ENCODE peak calls at places on chromosomes 2 and 18, in five cellular contexts. One of them, this sample, is unnamed. For H3K4me1, the result is how much of the 10 kb centered on the place peaks cover.

GRCh38 chr2:108932736-108933135 is 56.3 kb downstream of the EDAR start:
- DNase-seq in cardiac muscle cell: no peak
- DNase-seq in keratinocyte: no peak
- DNase-seq in colonic mucosa: no peak
- DNase-seq in naive thymus-derived CD4-positive, alpha-beta T cell: no peak
- DNase-seq in this sample: peak

GRCh38 chr2:172081248-172082022 is 3.9 kb upstream of the DLX1 start:
- DNase-seq in colonic mucosa: no peak
- DNase-seq in cardiac muscle cell: no peak
- DNase-seq in naive thymus-derived CD4-positive, alpha-beta T cell: no peak
- DNase-seq in keratinocyte: no peak
- DNase-seq in this sample: no peak

GRCh38 chr2:124796647-124797437 is 771.8 kb downstream of the CNTNAP5 start:
- DNase-seq in naive thymus-derived CD4-positive, alpha-beta T cell: no peak
- DNase-seq in colonic mucosa: no peak
- DNase-seq in cardiac muscle cell: no peak
- DNase-seq in keratinocyte: no peak
- DNase-seq in this sample: no peak

GRCh38 chr2:75432761-75433361 is 127.9 kb downstream of the EVA1A start:
- DNase-seq in keratinocyte: no peak
- DNase-seq in cardiac muscle cell: no peak
- DNase-seq in naive thymus-derived CD4-positive, alpha-beta T cell: no peak
- DNase-seq in colonic mucosa: no peak
- DNase-seq in this sample: no peak

GRCh38 chr2:81260320-81260719 is 955.8 kb upstream of the LRRTM1 start:
- DNase-seq in naive thymus-derived CD4-positive, alpha-beta T cell: no peak
- DNase-seq in cardiac muscle cell: no peak
- DNase-seq in keratinocyte: no peak
- DNase-seq in colonic mucosa: no peak
- DNase-seq in this sample: no peak

GRCh38 chr2:162473-163135 is 101.2 kb downstream of the SH3YL1 start:
- DNase-seq in colonic mucosa: peak
- DNase-seq in cardiac muscle cell: no peak
- DNase-seq in keratinocyte: no peak
- DNase-seq in naive thymus-derived CD4-positive, alpha-beta T cell: no peak
- DNase-seq in this sample: no peak

GRCh38 chr2:105287692-105288091 is 41.8 kb downstream of the TGFBRAP1 start:
- DNase-seq in cardiac muscle cell: peak
- DNase-seq in keratinocyte: no peak
- DNase-seq in naive thymus-derived CD4-positive, alpha-beta T cell: peak
- DNase-seq in colonic mucosa: peak
- DNase-seq in this sample: peak

GRCh38 chr2:101432411-101433181 is 42.3 kb downstream of the RFX8 start:
- DNase-seq in cardiac muscle cell: no peak
- DNase-seq in colonic mucosa: no peak
- DNase-seq in keratinocyte: no peak
- DNase-seq in naive thymus-derived CD4-positive, alpha-beta T cell: no peak
- DNase-seq in this sample: no peak

GRCh38 chr18:24656571-24656971 is 196.1 kb downstream of the HRH4 start:
- DNase-seq in cardiac muscle cell: no peak
- DNase-seq in naive thymus-derived CD4-positive, alpha-beta T cell: no peak
- DNase-seq in keratinocyte: no peak
- DNase-seq in colonic mucosa: no peak
- DNase-seq in this sample: peak

GRCh38 chr2:4792126-4792525 is 900.1 kb upstream of the SOX11 start:
- DNase-seq in colonic mucosa: no peak
- DNase-seq in cardiac muscle cell: no peak
- DNase-seq in naive thymus-derived CD4-positive, alpha-beta T cell: no peak
- DNase-seq in keratinocyte: no peak
- DNase-seq in this sample: no peak
- H3K4me3 ChIP-seq in colonic mucosa: no peak
- H3K4me3 ChIP-seq in cardiac muscle cell: no peak
- H3K4me3 ChIP-seq in naive thymus-derived CD4-positive, alpha-beta T cell: no peak
- H3K4me3 ChIP-seq in keratinocyte: no peak
- H3K4me3 ChIP-seq in this sample: no peak

GRCh38 chr18:74288730-74289129 is 3.0 kb downstream of the CYB5A start:
- DNase-seq in colonic mucosa: no peak
- DNase-seq in naive thymus-derived CD4-positive, alpha-beta T cell: no peak
- DNase-seq in cardiac muscle cell: no peak
- DNase-seq in keratinocyte: no peak
- DNase-seq in this sample: no peak
- H3K4me1 ChIP-seq in colonic mucosa: under half
- H3K4me1 ChIP-seq in naive thymus-derived CD4-positive, alpha-beta T cell: under half
- H3K4me1 ChIP-seq in cardiac muscle cell: under half
- H3K4me1 ChIP-seq in keratinocyte: under half
- H3K4me1 ChIP-seq in this sample: under half

DNA sequence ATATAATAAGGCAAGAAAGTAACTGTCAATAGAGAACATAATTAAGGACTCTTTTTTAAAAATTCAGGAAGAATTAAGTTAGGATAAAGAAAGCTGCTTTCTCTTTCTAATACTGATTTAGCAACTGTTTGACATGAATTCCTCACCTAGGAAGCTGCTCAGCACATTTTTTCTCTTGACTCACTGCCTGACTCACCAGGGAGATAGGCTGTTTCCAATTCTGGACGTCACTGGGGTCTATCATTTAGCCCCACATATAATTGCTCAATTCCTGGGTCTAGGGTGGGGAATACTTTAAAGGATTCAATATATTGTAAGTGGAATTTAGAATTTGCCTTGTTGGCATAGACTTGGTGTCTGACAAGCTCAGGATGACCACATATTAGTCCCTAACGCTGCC is 50.8 kb upstream of the UGP2 start:
- DNase-seq in naive thymus-derived CD4-positive, alpha-beta T cell: no peak
- DNase-seq in cardiac muscle cell: no peak
- DNase-seq in colonic mucosa: no peak
- DNase-seq in keratinocyte: no peak
- DNase-seq in this sample: no peak
- H3K27ac ChIP-seq in naive thymus-derived CD4-positive, alpha-beta T cell: no peak
- H3K27ac ChIP-seq in cardiac muscle cell: no peak
- H3K27ac ChIP-seq in colonic mucosa: no peak
- H3K27ac ChIP-seq in keratinocyte: peak
- H3K27ac ChIP-seq in this sample: no peak

GRCh38 chr2:147826615-147827375 is 18.0 kb upstream of the ACVR2A start:
- DNase-seq in colonic mucosa: no peak
- DNase-seq in cardiac muscle cell: no peak
- DNase-seq in keratinocyte: no peak
- DNase-seq in naive thymus-derived CD4-positive, alpha-beta T cell: no peak
- DNase-seq in this sample: no peak
- H3K4me3 ChIP-seq in colonic mucosa: no peak
- H3K4me3 ChIP-seq in cardiac muscle cell: no peak
- H3K4me3 ChIP-seq in keratinocyte: no peak
- H3K4me3 ChIP-seq in naive thymus-derived CD4-positive, alpha-beta T cell: no peak
- H3K4me3 ChIP-seq in this sample: no peak

GRCh38 chr2:113283704-113284284 is 5.1 kb upstream of the PAX8 start:
- DNase-seq in colonic mucosa: peak
- DNase-seq in naive thymus-derived CD4-positive, alpha-beta T cell: no peak
- DNase-seq in keratinocyte: peak
- DNase-seq in cardiac muscle cell: no peak
- DNase-seq in this sample: peak

GRCh38 chr2:113282747-113283533 is 4.2 kb upstream of the PAX8 start:
- DNase-seq in cardiac muscle cell: no peak
- DNase-seq in keratinocyte: peak
- DNase-seq in colonic mucosa: peak
- DNase-seq in naive thymus-derived CD4-positive, alpha-beta T cell: no peak
- DNase-seq in this sample: peak

GRCh38 chr2:113284481-113284880 is 5.8 kb upstream of the PAX8 start:
- DNase-seq in naive thymus-derived CD4-positive, alpha-beta T cell: no peak
- DNase-seq in keratinocyte: no peak
- DNase-seq in cardiac muscle cell: no peak
- DNase-seq in colonic mucosa: no peak
- DNase-seq in this sample: no peak

GRCh38 chr2:113281920-113282746 is 3.4 kb upstream of the PAX8 start:
- DNase-seq in naive thymus-derived CD4-positive, alpha-beta T cell: no peak
- DNase-seq in keratinocyte: no peak
- DNase-seq in cardiac muscle cell: no peak
- DNase-seq in colonic mucosa: no peak
- DNase-seq in this sample: no peak

DNA sequence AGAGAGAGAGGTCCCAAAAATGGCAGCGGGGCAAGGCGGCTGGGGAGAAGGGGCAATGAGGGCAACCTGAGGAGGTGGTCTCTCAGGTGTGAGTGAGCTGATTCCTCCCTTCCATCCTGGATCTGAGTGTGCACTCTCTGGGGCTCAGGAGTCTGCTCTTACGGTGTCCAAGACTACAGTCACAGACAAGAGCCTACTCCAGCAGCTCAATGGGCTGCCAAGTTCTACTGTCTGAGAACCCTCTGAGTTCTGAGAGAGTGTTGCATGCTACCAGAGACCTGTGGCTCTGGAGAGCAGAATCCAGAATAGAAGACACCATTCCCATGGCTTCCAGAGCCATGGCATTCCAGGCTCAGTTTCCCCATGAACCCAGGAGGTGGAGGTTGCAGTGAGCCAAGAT is 7.1 kb upstream of the PAX8 start:
- DNase-seq in keratinocyte: no peak
- DNase-seq in naive thymus-derived CD4-positive, alpha-beta T cell: no peak
- DNase-seq in colonic mucosa: no peak
- DNase-seq in cardiac muscle cell: no peak
- DNase-seq in this sample: no peak
- H3K4me1 ChIP-seq in keratinocyte: under half
- H3K4me1 ChIP-seq in naive thymus-derived CD4-positive, alpha-beta T cell: under half
- H3K4me1 ChIP-seq in colonic mucosa: under half
- H3K4me1 ChIP-seq in cardiac muscle cell: under half
- H3K4me1 ChIP-seq in this sample: under half

DNA sequence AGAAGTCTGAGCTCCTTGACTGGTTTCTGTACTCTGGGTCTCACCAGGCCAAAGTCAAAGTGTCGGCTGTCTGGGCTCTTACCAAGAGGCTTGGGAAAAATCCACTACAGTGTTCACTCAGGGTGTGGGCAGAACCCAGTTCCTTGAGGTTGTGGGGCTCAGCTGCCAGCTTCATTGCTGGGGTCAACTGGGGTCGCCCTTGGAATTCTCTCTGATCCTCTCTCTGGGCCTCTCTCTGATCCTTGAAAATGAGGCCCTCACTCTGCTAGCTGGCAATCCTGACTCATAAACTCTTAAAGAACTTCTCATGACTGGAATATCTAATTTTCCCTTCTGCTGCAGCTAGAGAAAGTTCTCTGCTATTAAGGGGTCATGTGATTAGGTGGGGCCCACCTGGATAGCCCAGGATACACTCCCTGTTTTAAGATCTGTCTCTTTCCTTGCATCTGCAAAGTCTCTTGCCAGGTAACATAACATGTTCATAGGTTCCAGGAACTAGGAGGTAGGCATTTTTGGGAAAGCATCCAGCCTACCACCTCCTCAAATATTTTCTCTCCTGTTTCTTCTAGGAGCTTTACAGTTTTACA is 66.3 kb downstream of the SP110 start:
- DNase-seq in cardiac muscle cell: no peak
- DNase-seq in naive thymus-derived CD4-positive, alpha-beta T cell: no peak
- DNase-seq in keratinocyte: no peak
- DNase-seq in colonic mucosa: no peak
- DNase-seq in this sample: no peak
- H3K27ac ChIP-seq in cardiac muscle cell: no peak
- H3K27ac ChIP-seq in naive thymus-derived CD4-positive, alpha-beta T cell: no peak
- H3K27ac ChIP-seq in keratinocyte: no peak
- H3K27ac ChIP-seq in colonic mucosa: no peak
- H3K27ac ChIP-seq in this sample: no peak

GRCh38 chr18:22164337-22165048 is 4.9 kb upstream of the GATA6 start:
- DNase-seq in naive thymus-derived CD4-positive, alpha-beta T cell: no peak
- DNase-seq in keratinocyte: no peak
- DNase-seq in colonic mucosa: no peak
- DNase-seq in cardiac muscle cell: no peak
- DNase-seq in this sample: no peak
- H3K4me3 ChIP-seq in naive thymus-derived CD4-positive, alpha-beta T cell: no peak
- H3K4me3 ChIP-seq in keratinocyte: no peak
- H3K4me3 ChIP-seq in colonic mucosa: peak
- H3K4me3 ChIP-seq in cardiac muscle cell: peak
- H3K4me3 ChIP-seq in this sample: no peak

DNA sequence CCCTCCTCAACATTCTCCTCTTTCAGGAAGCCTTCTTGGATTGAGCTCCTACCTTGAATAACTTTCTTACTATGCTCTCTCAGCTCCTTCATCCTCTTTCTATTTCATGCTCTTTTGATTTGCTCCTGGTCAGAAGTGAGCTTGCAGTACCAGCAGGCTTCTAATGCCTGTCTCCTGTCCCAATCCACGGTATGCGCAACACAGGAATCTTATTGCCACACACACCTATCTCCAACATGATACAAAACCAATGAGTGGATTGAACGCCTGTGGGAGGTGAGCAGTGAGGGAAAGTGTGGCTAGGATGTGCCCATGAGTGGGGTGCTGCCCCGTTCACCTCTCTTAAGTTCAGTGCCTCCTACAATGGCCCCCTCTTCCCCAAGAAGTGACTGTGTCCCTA is 132.8 kb downstream of the CELF4 start:
- DNase-seq in cardiac muscle cell: no peak
- DNase-seq in colonic mucosa: no peak
- DNase-seq in naive thymus-derived CD4-positive, alpha-beta T cell: no peak
- DNase-seq in keratinocyte: no peak
- DNase-seq in this sample: no peak
- H3K4me1 ChIP-seq in cardiac muscle cell: under half
- H3K4me1 ChIP-seq in colonic mucosa: under half
- H3K4me1 ChIP-seq in naive thymus-derived CD4-positive, alpha-beta T cell: under half
- H3K4me1 ChIP-seq in keratinocyte: under half
- H3K4me1 ChIP-seq in this sample: under half

GRCh38 chr2:205367536-205367935 is 314.8 kb upstream of the NRP2 start:
- DNase-seq in keratinocyte: no peak
- DNase-seq in colonic mucosa: no peak
- DNase-seq in cardiac muscle cell: no peak
- DNase-seq in naive thymus-derived CD4-positive, alpha-beta T cell: no peak
- DNase-seq in this sample: no peak

GRCh38 chr2:205361272-205361671 is 321.0 kb upstream of the NRP2 start:
- DNase-seq in cardiac muscle cell: no peak
- DNase-seq in naive thymus-derived CD4-positive, alpha-beta T cell: no peak
- DNase-seq in colonic mucosa: no peak
- DNase-seq in keratinocyte: peak
- DNase-seq in this sample: no peak

GRCh38 chr2:205361970-205362369 is 320.3 kb upstream of the NRP2 start:
- DNase-seq in naive thymus-derived CD4-positive, alpha-beta T cell: no peak
- DNase-seq in keratinocyte: no peak
- DNase-seq in cardiac muscle cell: no peak
- DNase-seq in colonic mucosa: no peak
- DNase-seq in this sample: no peak

GRCh38 chr2:205366336-205367060 is 315.8 kb upstream of the NRP2 start:
- DNase-seq in keratinocyte: no peak
- DNase-seq in cardiac muscle cell: peak
- DNase-seq in naive thymus-derived CD4-positive, alpha-beta T cell: no peak
- DNase-seq in colonic mucosa: no peak
- DNase-seq in this sample: peak

GRCh38 chr2:205364261-205364660 is 318.0 kb upstream of the NRP2 start:
- DNase-seq in keratinocyte: no peak
- DNase-seq in naive thymus-derived CD4-positive, alpha-beta T cell: no peak
- DNase-seq in cardiac muscle cell: peak
- DNase-seq in colonic mucosa: no peak
- DNase-seq in this sample: no peak
- H3K27ac ChIP-seq in keratinocyte: no peak
- H3K27ac ChIP-seq in naive thymus-derived CD4-positive, alpha-beta T cell: no peak
- H3K27ac ChIP-seq in cardiac muscle cell: no peak
- H3K27ac ChIP-seq in colonic mucosa: no peak
- H3K27ac ChIP-seq in this sample: no peak